ENCODE peak calls at places on chromosome 1, in five cellular contexts. One of them, this sample, is unnamed.

GRCh38 chr1:173852105-173852504 is 15.7 kb downstream of the GAS5 start:
- DNase-seq in endodermal cell: no peak
- DNase-seq in stomach: no peak
- DNase-seq in sigmoid colon: no peak
- DNase-seq in neural crest cell: no peak
- DNase-seq in this sample: no peak

GRCh38 chr1:226603030-226603960 is 54.7 kb downstream of the STUM start:
- DNase-seq in endodermal cell: no peak
- DNase-seq in stomach: peak
- DNase-seq in sigmoid colon: peak
- DNase-seq in neural crest cell: no peak
- DNase-seq in this sample: peak

GRCh38 chr1:104238991-104239390 is 489.3 kb downstream of the AMY1C start:
- DNase-seq in endodermal cell: no peak
- DNase-seq in stomach: no peak
- DNase-seq in sigmoid colon: no peak
- DNase-seq in neural crest cell: no peak
- DNase-seq in this sample: no peak

GRCh38 chr1:2152914-2153313 is 41.7 kb downstream of the FAAP20 start:
- DNase-seq in endodermal cell: no peak
- DNase-seq in stomach: no peak
- DNase-seq in sigmoid colon: no peak
- DNase-seq in neural crest cell: no peak
- DNase-seq in this sample: no peak

GRCh38 chr1:51294566-51295184 is 35.7 kb downstream of the TTC39A start:
- DNase-seq in endodermal cell: no peak
- DNase-seq in stomach: peak
- DNase-seq in sigmoid colon: no peak
- DNase-seq in neural crest cell: no peak
- DNase-seq in this sample: no peak

GRCh38 chr1:10912441-10912840 is 100.0 kb upstream of the TARDBP start:
- DNase-seq in endodermal cell: no peak
- DNase-seq in stomach: no peak
- DNase-seq in sigmoid colon: no peak
- DNase-seq in neural crest cell: no peak
- DNase-seq in this sample: no peak

GRCh38 chr1:13538832-13539231 is 25.0 kb upstream of the LRRC38 start:
- DNase-seq in endodermal cell: no peak
- DNase-seq in stomach: no peak
- DNase-seq in sigmoid colon: no peak
- DNase-seq in neural crest cell: no peak
- DNase-seq in this sample: no peak

GRCh38 chr1:180633092-180634045 is 1.5 kb downstream of the XPR1 start:
- DNase-seq in endodermal cell: no peak
- DNase-seq in stomach: no peak
- DNase-seq in sigmoid colon: no peak
- DNase-seq in neural crest cell: no peak
- DNase-seq in this sample: no peak

GRCh38 chr1:58104960-58105359 is 441.6 kb downstream of the OMA1 start:
- DNase-seq in endodermal cell: no peak
- DNase-seq in stomach: no peak
- DNase-seq in sigmoid colon: no peak
- DNase-seq in neural crest cell: no peak
- DNase-seq in this sample: no peak

GRCh38 chr1:208475449-208475848 is 231.3 kb upstream of the PLXNA2 start:
- DNase-seq in endodermal cell: no peak
- DNase-seq in stomach: no peak
- DNase-seq in sigmoid colon: peak
- DNase-seq in neural crest cell: no peak
- DNase-seq in this sample: no peak

GRCh38 chr1:168437821-168438220 is 106.0 kb downstream of the XCL2 start:
- DNase-seq in endodermal cell: no peak
- DNase-seq in stomach: no peak
- DNase-seq in sigmoid colon: no peak
- DNase-seq in neural crest cell: no peak
- DNase-seq in this sample: no peak

GRCh38 chr1:147651466-147651865 is 18.9 kb downstream of the ACP6 start:
- DNase-seq in endodermal cell: peak
- DNase-seq in stomach: no peak
- DNase-seq in sigmoid colon: no peak
- DNase-seq in neural crest cell: no peak
- DNase-seq in this sample: no peak

GRCh38 chr1:221574529-221574928 is 167.4 kb downstream of the DUSP10 start:
- DNase-seq in endodermal cell: no peak
- DNase-seq in stomach: no peak
- DNase-seq in sigmoid colon: no peak
- DNase-seq in neural crest cell: no peak
- DNase-seq in this sample: no peak

GRCh38 chr1:2208309-2209239 is 14.0 kb upstream of the FAAP20 start:
- DNase-seq in endodermal cell: peak
- DNase-seq in stomach: peak
- DNase-seq in sigmoid colon: peak
- DNase-seq in neural crest cell: no peak
- DNase-seq in this sample: no peak

GRCh38 chr1:167375949-167376348 is 142.4 kb downstream of the CD247 start:
- DNase-seq in endodermal cell: no peak
- DNase-seq in stomach: no peak
- DNase-seq in sigmoid colon: no peak
- DNase-seq in neural crest cell: no peak
- DNase-seq in this sample: no peak
- TF ChIP-seq CTCF in endodermal cell: no peak
- TF ChIP-seq CTCF in stomach: no peak
- TF ChIP-seq CTCF in sigmoid colon: no peak
- TF ChIP-seq CTCF in neural crest cell: no peak
- TF ChIP-seq CTCF in this sample: no peak

GRCh38 chr1:6185635-6186382 is 5.7 kb upstream of the CHD5 start:
- DNase-seq in endodermal cell: peak
- DNase-seq in stomach: no peak
- DNase-seq in sigmoid colon: no peak
- DNase-seq in neural crest cell: no peak
- DNase-seq in this sample: no peak
- TF ChIP-seq CTCF in endodermal cell: peak
- TF ChIP-seq CTCF in stomach: no peak
- TF ChIP-seq CTCF in sigmoid colon: no peak
- TF ChIP-seq CTCF in neural crest cell: peak
- TF ChIP-seq CTCF in this sample: peak

DNA sequence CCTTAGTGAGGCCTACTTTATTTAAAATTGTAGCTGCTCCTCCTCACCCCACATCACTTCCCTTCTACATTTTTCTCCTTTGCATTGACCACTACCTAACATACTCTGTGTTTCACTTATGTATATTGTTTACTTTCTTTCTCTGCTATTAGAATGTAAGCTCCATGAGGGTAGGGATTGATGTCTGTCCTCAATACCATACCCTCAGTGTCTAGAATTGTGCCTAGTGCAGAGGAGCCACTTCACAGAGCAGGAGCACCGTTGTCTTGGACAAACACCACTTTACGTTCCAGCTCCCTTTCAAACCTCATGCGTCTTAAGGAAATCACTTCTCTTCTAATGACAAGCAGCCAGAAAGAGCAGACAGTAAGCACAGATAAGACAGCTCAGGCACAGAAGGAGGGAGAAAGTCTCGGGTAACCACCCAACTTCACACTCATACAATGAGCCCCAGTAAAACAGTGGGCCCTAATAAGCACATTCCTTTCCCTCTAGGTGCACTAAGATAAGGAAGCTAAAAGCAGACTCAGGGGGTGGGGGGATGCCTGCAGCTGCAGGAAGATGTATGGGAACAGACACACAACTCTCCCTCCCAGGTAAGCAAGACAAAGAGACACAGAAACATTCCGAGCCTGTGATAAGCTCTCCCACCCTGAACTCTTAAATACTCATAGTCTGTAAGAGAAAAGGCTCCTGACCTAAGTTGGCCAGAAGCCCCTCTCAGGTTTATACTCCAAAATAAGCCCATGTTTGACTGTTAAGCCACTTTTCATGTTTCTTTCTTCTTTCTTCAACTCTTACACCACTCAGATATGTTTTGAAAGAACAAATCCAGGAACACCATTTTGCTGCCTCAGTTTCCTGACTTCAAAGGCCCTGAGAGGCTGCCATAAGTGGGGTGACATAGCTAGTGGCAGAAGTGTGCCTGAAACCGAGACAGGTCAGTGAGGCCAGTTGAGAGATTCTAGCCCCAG is 7.1 kb upstream of the PLEKHM2 start:
- DNase-seq in endodermal cell: peak
- DNase-seq in stomach: no peak
- DNase-seq in sigmoid colon: no peak
- DNase-seq in neural crest cell: no peak
- DNase-seq in this sample: no peak
- TF ChIP-seq CTCF in endodermal cell: no peak
- TF ChIP-seq CTCF in stomach: no peak
- TF ChIP-seq CTCF in sigmoid colon: no peak
- TF ChIP-seq CTCF in neural crest cell: no peak
- TF ChIP-seq CTCF in this sample: no peak

GRCh38 chr1:72845342-72845741 is 563.0 kb upstream of the NEGR1 start:
- DNase-seq in endodermal cell: peak
- DNase-seq in stomach: no peak
- DNase-seq in sigmoid colon: no peak
- DNase-seq in neural crest cell: no peak
- DNase-seq in this sample: no peak
- TF ChIP-seq CTCF in endodermal cell: peak
- TF ChIP-seq CTCF in stomach: no peak
- TF ChIP-seq CTCF in sigmoid colon: no peak
- TF ChIP-seq CTCF in neural crest cell: peak
- TF ChIP-seq CTCF in this sample: peak

DNA sequence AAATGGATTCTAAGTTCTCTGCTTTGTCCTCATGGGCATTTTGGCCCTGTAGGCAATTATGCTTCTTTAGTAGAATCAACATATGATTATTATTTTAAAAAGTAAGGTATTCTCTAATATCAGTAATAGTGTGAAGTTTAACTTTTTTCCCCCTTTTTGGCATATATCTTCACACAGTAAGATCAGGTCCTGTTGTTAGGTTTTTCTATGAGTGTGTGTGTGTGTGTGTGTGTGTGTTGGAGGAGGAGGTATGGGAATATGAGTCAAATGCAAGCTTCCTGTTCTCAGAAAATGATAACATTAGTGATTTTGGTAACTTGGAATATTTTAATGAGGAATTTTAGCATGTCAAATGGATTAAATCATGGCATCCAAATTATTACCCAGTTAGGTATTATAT is 65.7 kb upstream of the BCL10 start:
- DNase-seq in endodermal cell: no peak
- DNase-seq in stomach: no peak
- DNase-seq in sigmoid colon: no peak
- DNase-seq in neural crest cell: no peak
- DNase-seq in this sample: no peak
- TF ChIP-seq CTCF in endodermal cell: no peak
- TF ChIP-seq CTCF in stomach: no peak
- TF ChIP-seq CTCF in sigmoid colon: no peak
- TF ChIP-seq CTCF in neural crest cell: no peak
- TF ChIP-seq CTCF in this sample: no peak

This sample was measured in chondrocyte.